ENCODE peak calls at places on chromosome 19, in six cellular contexts. D is tibial nerve, I is A549, U is heart right ventricle, K is tibial artery, S is pancreas. B is an unnamed sample. For H3K4me1, the result is how much of the 10 kb centered on the place peaks cover.

GRCh38 chr19:18317998-18318800 is 4.7 kb downstream of the LSM4 start:
- DNase-seq in S (no peak), I (no peak), K (no peak), D (no peak), U (peak), B (no peak)

GRCh38 chr19:33441277-33441699 is 67.8 kb downstream of the CEBPG start:
- DNase-seq in I (no peak), D (no peak), K (peak), U (no peak), S (no peak), B (peak)

GRCh38 chr19:51719251-51719901 is 4.4 kb downstream of the HAS1 start:
- DNase-seq in U (no peak), K (no peak), S (no peak), I (no peak), D (no peak), B (no peak)

GRCh38 chr19:28606269-28607032 is 606.5 kb downstream of the UQCRFS1 start:
- DNase-seq in I (peak), S (no peak), U (no peak), K (no peak), D (no peak), B (no peak)

GRCh38 chr19:3366761-3367571 is 583 bp downstream of the NFIC start:
- DNase-seq in D (no peak), S (peak), K (peak), U (peak), I (no peak), B (no peak)

GRCh38 chr19:4310247-4311121 is 6.1 kb downstream of the FSD1 start:
- DNase-seq in D (no peak), S (no peak), U (no peak), K (no peak), I (peak), B (no peak)

GRCh38 chr19:57506163-57506562 is 6.4 kb downstream of the ZNF773 start:
- DNase-seq in U (no peak), I (no peak), D (no peak), K (no peak), S (no peak), B (no peak)

GRCh38 chr19:35164418-35164817 is 9.9 kb downstream of the FXYD5 start:
- DNase-seq in D (no peak), K (no peak), S (no peak), U (no peak), I (no peak), B (no peak)

GRCh38 chr19:18223860-18224524 is 2.2 kb downstream of the PDE4C start:
- DNase-seq in S (no peak), U (peak), K (no peak), I (peak), D (no peak), B (no peak)

GRCh38 chr19:55635334-55635717 is 5.5 kb upstream of the ZNF580 start:
- DNase-seq in K (no peak), I (no peak), U (no peak), S (peak), D (no peak), B (no peak)

GRCh38 chr19:46081928-46082727 is 41.3 kb upstream of the IGFL4 start:
- DNase-seq in I (peak), D (no peak), K (no peak), S (peak), U (no peak), B (no peak)

GRCh38 chr19:6204212-6204611 is 68.7 kb downstream of the ACSBG2 start:
- DNase-seq in S (no peak), U (no peak), D (no peak), I (no peak), K (no peak), B (no peak)

GRCh38 chr19:56949651-56950050 is 109.1 kb upstream of the PEG3 start:
- DNase-seq in K (no peak), U (no peak), D (no peak), S (no peak), I (no peak), B (no peak)

GRCh38 chr19:18204394-18205179 is 745 bp upstream of the RAB3A start:
- DNase-seq in U (peak), S (no peak), K (no peak), D (no peak), I (no peak), B (no peak)

GRCh38 chr19:50728084-50728737 is 5.0 kb downstream of the CLEC11A start:
- DNase-seq in D (peak), I (no peak), K (no peak), U (peak), S (peak), B (peak)

GRCh38 chr19:35715981-35716734 is 1.6 kb upstream of the KMT2B start:
- DNase-seq in S (peak), U (peak), K (no peak), D (no peak), I (peak), B (peak)

GRCh38 chr19:54158812-54159351 is 639 bp downstream of the LENG1 start:
- DNase-seq in D (no peak), I (no peak), U (no peak), K (no peak), S (no peak), B (no peak)

DNA sequence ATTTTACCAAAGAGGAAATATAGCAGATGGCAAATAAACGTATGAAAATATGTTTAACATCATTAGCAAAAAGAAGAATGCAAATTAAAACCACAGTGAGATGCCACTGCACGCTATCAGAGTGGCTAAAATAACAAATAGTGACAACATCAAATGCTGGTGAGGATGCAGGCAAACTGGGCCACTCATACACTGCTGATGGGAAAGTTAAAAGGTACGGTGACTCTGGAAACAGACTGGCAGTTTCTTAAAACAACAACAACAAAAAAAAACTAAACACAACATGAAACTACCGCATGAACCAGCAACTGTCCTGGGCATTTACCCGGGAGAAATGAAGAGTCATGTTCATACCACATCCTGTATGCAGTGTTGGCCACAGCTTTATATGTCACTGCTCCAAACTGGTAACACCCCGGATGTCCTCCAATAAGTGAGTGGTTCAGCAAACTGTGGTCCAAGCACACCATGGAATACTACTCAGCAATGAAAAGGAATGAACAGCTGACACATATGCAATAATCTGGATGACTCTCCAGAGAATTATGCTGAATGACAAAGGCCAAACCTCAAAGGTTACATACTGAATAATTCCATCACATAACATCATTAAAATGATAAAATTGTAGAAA is 22.3 kb downstream of the EPS15L1 start:
- DNase-seq in I (no peak), D (no peak), K (no peak), S (no peak), U (no peak), B (no peak)
- H3K4me1 ChIP-seq in I (under half), D (under half), K (under half), S (under half), U (under half), B (under half)

DNA sequence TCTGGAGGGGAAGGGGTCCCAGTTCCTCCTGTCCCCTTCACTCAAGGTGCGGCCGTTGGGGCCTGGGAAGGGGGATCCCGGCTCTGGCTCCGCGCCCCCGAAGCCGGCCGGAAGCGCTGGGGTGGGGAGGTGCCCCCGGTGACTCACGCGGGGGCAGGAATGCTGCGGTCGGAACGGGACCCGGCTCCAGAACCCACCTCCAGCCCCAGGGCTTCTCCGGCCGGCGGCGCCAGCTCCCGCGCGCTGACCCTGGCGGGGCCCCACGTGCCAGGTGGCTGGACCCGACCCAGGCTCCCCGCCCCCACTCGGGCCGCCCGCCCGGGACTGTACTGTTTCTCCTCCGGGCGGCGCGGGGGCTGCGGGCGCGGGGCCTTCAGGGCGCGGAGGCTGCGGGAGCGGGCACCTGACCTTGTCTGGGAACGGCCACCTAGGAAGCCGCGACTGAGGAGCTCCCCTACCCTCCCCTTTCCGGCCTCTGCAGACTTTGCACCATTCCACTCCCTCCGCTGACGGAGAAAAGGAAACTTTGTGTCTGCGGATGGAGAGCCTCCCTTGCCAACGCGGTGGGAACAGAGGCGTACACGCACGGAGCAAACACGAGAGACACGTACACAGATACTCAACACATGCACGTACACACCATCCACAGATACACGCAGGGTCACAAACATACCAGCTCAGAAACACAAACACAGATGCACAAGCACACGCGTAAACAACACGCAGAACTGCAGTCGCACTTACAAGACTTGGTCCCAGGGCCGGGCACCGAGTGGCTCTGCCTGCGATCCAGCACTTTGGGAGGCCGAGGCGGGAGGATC is 7.2 kb downstream of the AXL start:
- DNase-seq in D (peak), U (peak), S (peak), K (peak), I (peak), B (peak)
- TF ChIP-seq CTCF in D (no peak), U (no peak), S (no peak), K (no peak), I (no peak), B (peak)

GRCh38 chr19:49514151-49514550 is 1.7 kb downstream of the FCGRT start:
- DNase-seq in I (no peak), K (no peak), U (no peak), S (peak), D (no peak), B (no peak)
- H3K4me1 ChIP-seq in I (under half), K (under half), U (under half), S (under half), D (under half), B (under half)

GRCh38 chr19:47694466-47695273 is 18.6 kb upstream of the EHD2 start:
- DNase-seq in I (no peak), U (no peak), S (no peak), D (no peak), K (no peak), B (no peak)

GRCh38 chr19:47691782-47692181 is 21.4 kb upstream of the EHD2 start:
- DNase-seq in K (no peak), U (no peak), I (no peak), S (no peak), D (no peak), B (no peak)

GRCh38 chr19:47693903-47694302 is 19.3 kb upstream of the EHD2 start:
- DNase-seq in D (no peak), I (no peak), K (no peak), U (no peak), S (no peak), B (no peak)

GRCh38 chr19:47695533-47696262 is 17.5 kb upstream of the EHD2 start:
- DNase-seq in K (peak), D (no peak), I (no peak), S (no peak), U (no peak), B (no peak)

GRCh38 chr19:47693489-47693888 is 19.7 kb upstream of the EHD2 start:
- DNase-seq in S (no peak), U (no peak), K (no peak), I (no peak), D (no peak), B (no peak)
- TF ChIP-seq CTCF in S (no peak), U (no peak), K (no peak), I (no peak), D (no peak), B (no peak)

DNA sequence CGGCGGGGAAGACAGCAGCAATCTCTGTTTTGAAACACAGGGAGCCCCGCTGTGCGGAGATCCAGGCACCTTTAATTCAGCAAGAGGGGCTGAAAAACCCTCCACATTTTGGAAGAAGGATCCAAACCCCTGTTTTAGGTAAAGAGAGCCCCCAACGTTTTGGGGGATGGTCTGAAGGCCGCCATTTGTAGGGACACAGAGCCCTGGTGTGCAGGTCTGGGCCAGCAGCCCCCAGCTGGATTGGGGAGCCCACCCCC is 3.5 kb upstream of the HOOK2 start:
- DNase-seq in K (no peak), I (no peak), U (no peak), D (no peak), S (no peak), B (no peak)
- H3K4me1 ChIP-seq in K (under half), I (under half), U (under half), D (half or more), S (under half), B (under half)

GRCh38 chr19:37226248-37226647 is 8.2 kb downstream of the ZNF383 start:
- DNase-seq in U (no peak), K (no peak), I (peak), S (no peak), D (no peak), B (no peak)

DNA sequence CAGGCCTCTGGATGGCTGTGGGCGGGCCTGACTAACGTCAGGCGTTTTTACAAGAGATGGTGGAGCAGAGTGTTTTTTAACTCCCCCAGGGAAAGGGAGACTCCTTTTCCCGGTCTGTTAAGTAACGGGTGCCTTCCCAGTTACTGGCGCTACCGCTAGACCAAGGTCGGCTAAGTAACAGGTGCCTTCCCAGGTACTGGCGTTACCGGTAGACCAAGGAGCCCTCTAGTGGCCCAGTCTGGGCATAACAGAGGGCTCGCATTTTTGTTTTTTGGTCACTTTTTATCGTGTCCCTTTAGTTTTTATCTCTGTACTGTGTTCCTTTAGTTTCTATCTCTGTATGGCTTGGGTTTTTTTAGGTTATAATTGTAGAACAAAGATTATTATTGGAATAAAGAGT is 10.0 kb downstream of the ZNF383 start:
- DNase-seq in U (no peak), S (no peak), I (peak), K (no peak), D (no peak), B (no peak)
- TF ChIP-seq CTCF in U (peak), S (no peak), I (peak), K (peak), D (peak), B (peak)

GRCh38 chr19:8512991-8513686 is 828 bp downstream of the ZNF414 start:
- DNase-seq in D (no peak), S (no peak), K (no peak), U (no peak), I (no peak), B (no peak)
- H3K4me1 ChIP-seq in D (under half), S (under half), K (under half), U (under half), I (under half), B (under half)

DNA sequence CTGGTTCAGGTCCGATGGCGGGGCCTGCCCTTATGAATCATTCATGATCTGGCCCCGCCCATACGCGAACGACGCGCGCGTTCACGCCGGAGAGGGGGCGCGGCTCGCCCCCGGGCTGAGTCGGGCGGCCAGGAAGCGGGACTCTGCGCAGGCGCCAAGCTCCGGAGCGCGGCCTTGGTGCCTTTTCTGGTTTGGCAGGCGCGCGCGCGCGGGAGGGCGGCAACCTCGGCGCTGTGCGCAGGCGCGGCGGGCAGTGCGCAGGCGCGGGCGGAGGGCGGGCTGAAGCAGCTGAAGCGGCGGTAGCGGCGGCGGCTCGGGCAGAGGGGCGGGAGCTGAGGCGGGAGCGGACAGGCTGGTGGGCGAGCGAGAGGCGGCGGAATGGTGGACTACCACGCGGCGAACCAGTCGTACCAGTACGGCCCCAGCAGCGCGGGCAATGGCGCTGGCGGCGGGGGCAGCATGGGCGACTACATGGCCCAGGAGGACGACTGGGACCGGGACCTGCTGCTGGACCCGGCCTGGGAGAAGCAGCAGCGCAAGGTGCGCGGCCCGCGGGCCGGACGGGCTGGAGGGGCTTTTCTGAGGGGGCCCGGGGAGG is at the start of gene ACTN4:
- DNase-seq in K (peak), U (peak), S (peak), I (peak), D (peak), B (peak)
- TF ChIP-seq CTCF in K (no peak), U (no peak), S (no peak), I (no peak), D (no peak), B (no peak)

GRCh38 chr19:41222240-41222639 is 3.2 kb downstream of the AXL start:
- DNase-seq in I (no peak), K (no peak), S (no peak), U (no peak), D (no peak), B (no peak)

GRCh38 chr19:41221514-41222205 is 2.6 kb downstream of the AXL start:
- DNase-seq in U (no peak), D (no peak), S (no peak), K (no peak), I (no peak), B (no peak)

GRCh38 chr19:41218615-41219507 is at the start of gene AXL:
- DNase-seq in S (peak), I (peak), U (peak), K (peak), D (peak), B (peak)

GRCh38 chr19:41218249-41218614 is 791 bp upstream of the AXL start:
- DNase-seq in I (no peak), K (no peak), U (no peak), D (no peak), S (no peak), B (no peak)

DNA sequence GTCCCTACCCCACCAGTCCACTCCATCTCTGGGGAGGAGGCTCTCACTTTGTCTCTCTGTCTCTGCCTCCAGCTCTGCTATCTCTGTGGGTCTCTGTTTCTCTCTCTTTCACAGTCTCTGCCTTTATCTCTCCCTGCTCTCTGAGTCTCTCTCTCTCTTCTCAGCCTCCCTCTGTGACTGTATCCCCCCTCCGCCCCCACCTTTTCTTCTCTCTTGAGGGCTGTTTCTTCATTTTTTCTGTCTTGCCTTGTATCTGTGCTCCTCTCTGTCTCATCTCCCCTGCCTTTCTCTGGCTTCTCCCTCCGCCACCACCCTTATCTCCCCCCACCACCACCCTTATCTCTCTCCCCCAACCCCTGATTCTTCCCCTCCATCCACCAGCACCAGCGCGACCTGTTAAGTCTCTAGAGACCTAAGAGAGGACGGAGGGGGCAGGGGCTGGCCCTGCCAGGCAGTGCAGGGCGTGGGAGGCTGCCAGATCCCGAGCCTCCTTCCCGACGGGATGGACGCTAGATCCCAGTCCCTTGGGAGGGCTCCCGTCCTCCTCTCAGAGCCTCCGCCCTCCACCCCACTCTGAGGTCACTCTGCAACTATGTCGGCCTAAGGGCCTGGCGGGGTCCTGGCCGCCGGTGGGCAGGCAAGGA is 1.0 kb downstream of the AXL start:
- DNase-seq in I (peak), S (no peak), U (peak), D (peak), K (peak), B (no peak)
- H3K4me1 ChIP-seq in I (half or more), S (under half), U (under half), D (under half), K (under half), B (under half)

B was measured in RWPE2.